ENCODE peak calls at places on chromosomes 12 and 14, in five cellular contexts. One of them, this sample, is unnamed.

GRCh38 chr12:57899010-57899662 is 42.2 kb upstream of the ATP23 start:
- DNase-seq in PC-3: peak; percentile 70
- DNase-seq in KG1: no peak
- DNase-seq in stimulated activated CD4-positive, alpha-beta T cell treated with anti-CD3 and anti-CD28 coated beads, Interleukin-15, amount 100 ng/mL, for 24 hours: peak; percentile 88
- DNase-seq in NCI-H748 treated with DMSO at 0.1 percent for 48 hours: no peak
- DNase-seq in this sample: peak; percentile 85

GRCh38 chr12:69896653-69897381 is 71.8 kb downstream of the MYRFL start:
- DNase-seq in PC-3: no peak
- DNase-seq in KG1: no peak
- DNase-seq in stimulated activated CD4-positive, alpha-beta T cell treated with anti-CD3 and anti-CD28 coated beads, Interleukin-15, amount 100 ng/mL, for 24 hours: no peak
- DNase-seq in NCI-H748 treated with DMSO at 0.1 percent for 48 hours: no peak
- DNase-seq in this sample: no peak

GRCh38 chr12:113961921-113962710 is 4.0 kb downstream of the RBM19 start:
- DNase-seq in PC-3: peak; percentile 43
- DNase-seq in KG1: no peak
- DNase-seq in stimulated activated CD4-positive, alpha-beta T cell treated with anti-CD3 and anti-CD28 coated beads, Interleukin-15, amount 100 ng/mL, for 24 hours: peak; percentile 64
- DNase-seq in NCI-H748 treated with DMSO at 0.1 percent for 48 hours: no peak
- DNase-seq in this sample: peak; percentile 50

GRCh38 chr12:12684375-12685106 is 11.4 kb downstream of the GPR19 start:
- DNase-seq in PC-3: peak; percentile 22
- DNase-seq in KG1: no peak
- DNase-seq in stimulated activated CD4-positive, alpha-beta T cell treated with anti-CD3 and anti-CD28 coated beads, Interleukin-15, amount 100 ng/mL, for 24 hours: peak; percentile 23
- DNase-seq in NCI-H748 treated with DMSO at 0.1 percent for 48 hours: no peak
- DNase-seq in this sample: peak; percentile 46

GRCh38 chr12:114626-115211 is 48.2 kb downstream of the IQSEC3 start:
- DNase-seq in PC-3: no peak
- DNase-seq in KG1: no peak
- DNase-seq in stimulated activated CD4-positive, alpha-beta T cell treated with anti-CD3 and anti-CD28 coated beads, Interleukin-15, amount 100 ng/mL, for 24 hours: no peak
- DNase-seq in NCI-H748 treated with DMSO at 0.1 percent for 48 hours: no peak
- DNase-seq in this sample: no peak

GRCh38 chr12:129404556-129404955 is 499.3 kb downstream of the TMEM132D start:
- DNase-seq in PC-3: no peak
- DNase-seq in KG1: no peak
- DNase-seq in stimulated activated CD4-positive, alpha-beta T cell treated with anti-CD3 and anti-CD28 coated beads, Interleukin-15, amount 100 ng/mL, for 24 hours: no peak
- DNase-seq in NCI-H748 treated with DMSO at 0.1 percent for 48 hours: no peak
- DNase-seq in this sample: no peak

GRCh38 chr14:23033801-23034497 is 751 bp downstream of the PSMB5 start:
- DNase-seq in PC-3: no peak
- DNase-seq in KG1: no peak
- DNase-seq in stimulated activated CD4-positive, alpha-beta T cell treated with anti-CD3 and anti-CD28 coated beads, Interleukin-15, amount 100 ng/mL, for 24 hours: no peak
- DNase-seq in NCI-H748 treated with DMSO at 0.1 percent for 48 hours: no peak
- DNase-seq in this sample: no peak

GRCh38 chr14:92969470-92970232 is 46.7 kb downstream of the CHGA start:
- DNase-seq in PC-3: no peak
- DNase-seq in KG1: no peak
- DNase-seq in stimulated activated CD4-positive, alpha-beta T cell treated with anti-CD3 and anti-CD28 coated beads, Interleukin-15, amount 100 ng/mL, for 24 hours: no peak
- DNase-seq in NCI-H748 treated with DMSO at 0.1 percent for 48 hours: no peak
- DNase-seq in this sample: no peak

This sample was measured in Daoy.